ENCODE peak calls at places on chromosomes 6 and 20, in eight cellular contexts. One of them, this sample, is unnamed. For H3K27me3, the result is how much of the 10 kb centered on the place peaks cover.

GRCh38 chr20:542777-543368 is 717 bp downstream of the CSNK2A1 start:
- DNase-seq in PC-3: no peak
- DNase-seq in HCT116: no peak
- DNase-seq in GM23248: peak
- DNase-seq in GM23338: peak
- DNase-seq in SK-N-SH: no peak
- DNase-seq in MM.1S: peak
- DNase-seq in hepatocyte: peak
- DNase-seq in this sample: peak

GRCh38 chr6:138652824-138653223 is 120.7 kb upstream of the CCDC28A start:
- DNase-seq in PC-3: no peak
- DNase-seq in HCT116: no peak
- DNase-seq in GM23248: no peak
- DNase-seq in GM23338: no peak
- DNase-seq in SK-N-SH: no peak
- DNase-seq in MM.1S: no peak
- DNase-seq in hepatocyte: no peak
- DNase-seq in this sample: no peak

GRCh38 chr6:136213853-136214252 is 36.3 kb downstream of the MTFR2 start:
- DNase-seq in PC-3: no peak
- DNase-seq in HCT116: no peak
- DNase-seq in GM23248: no peak
- DNase-seq in GM23338: no peak
- DNase-seq in SK-N-SH: no peak
- DNase-seq in MM.1S: no peak
- DNase-seq in hepatocyte: no peak
- DNase-seq in this sample: no peak

GRCh38 chr6:46985943-46986342 is 56.2 kb downstream of the ADGRF1 start:
- DNase-seq in PC-3: peak
- DNase-seq in HCT116: no peak
- DNase-seq in GM23248: peak
- DNase-seq in GM23338: no peak
- DNase-seq in SK-N-SH: no peak
- DNase-seq in MM.1S: no peak
- DNase-seq in hepatocyte: no peak
- DNase-seq in this sample: no peak

GRCh38 chr20:32327087-32327681 is 30.9 kb upstream of the ASXL1 start:
- DNase-seq in PC-3: no peak
- DNase-seq in HCT116: no peak
- DNase-seq in GM23248: peak
- DNase-seq in GM23338: no peak
- DNase-seq in SK-N-SH: no peak
- DNase-seq in MM.1S: no peak
- DNase-seq in hepatocyte: peak
- DNase-seq in this sample: no peak

GRCh38 chr6:137968901-137969300 is 101.8 kb downstream of the TNFAIP3 start:
- DNase-seq in PC-3: no peak
- DNase-seq in HCT116: no peak
- DNase-seq in GM23248: peak
- DNase-seq in GM23338: no peak
- DNase-seq in SK-N-SH: no peak
- DNase-seq in MM.1S: peak
- DNase-seq in hepatocyte: no peak
- DNase-seq in this sample: no peak

GRCh38 chr20:57306747-57307146 is 22.9 kb upstream of the SPO11 start:
- DNase-seq in PC-3: no peak
- DNase-seq in HCT116: no peak
- DNase-seq in GM23248: no peak
- DNase-seq in GM23338: no peak
- DNase-seq in SK-N-SH: no peak
- DNase-seq in MM.1S: no peak
- DNase-seq in hepatocyte: no peak
- DNase-seq in this sample: no peak

GRCh38 chr6:36209606-36210005 is 13.1 kb downstream of the BRPF3 start:
- DNase-seq in PC-3: no peak
- DNase-seq in HCT116: no peak
- DNase-seq in GM23248: no peak
- DNase-seq in GM23338: no peak
- DNase-seq in SK-N-SH: no peak
- DNase-seq in MM.1S: no peak
- DNase-seq in hepatocyte: no peak
- DNase-seq in this sample: no peak

GRCh38 chr6:144104898-144105487 is 9.6 kb upstream of the SF3B5 start:
- DNase-seq in PC-3: peak
- DNase-seq in HCT116: peak
- DNase-seq in GM23248: peak
- DNase-seq in GM23338: peak
- DNase-seq in SK-N-SH: peak
- DNase-seq in MM.1S: peak
- DNase-seq in hepatocyte: peak
- DNase-seq in this sample: peak

GRCh38 chr6:167276772-167277533 is 14.2 kb upstream of the UNC93A start:
- DNase-seq in PC-3: no peak
- DNase-seq in HCT116: no peak
- DNase-seq in GM23248: no peak
- DNase-seq in GM23338: no peak
- DNase-seq in SK-N-SH: no peak
- DNase-seq in MM.1S: no peak
- DNase-seq in hepatocyte: no peak
- DNase-seq in this sample: no peak

GRCh38 chr6:142803027-142803426 is 141.9 kb downstream of the HIVEP2 start:
- DNase-seq in PC-3: no peak
- DNase-seq in HCT116: no peak
- DNase-seq in GM23248: peak
- DNase-seq in GM23338: no peak
- DNase-seq in SK-N-SH: no peak
- DNase-seq in MM.1S: no peak
- DNase-seq in hepatocyte: no peak
- DNase-seq in this sample: no peak

GRCh38 chr6:144405173-144405572 is 120.0 kb downstream of the UTRN start:
- DNase-seq in PC-3: no peak
- DNase-seq in HCT116: no peak
- DNase-seq in GM23248: no peak
- DNase-seq in GM23338: no peak
- DNase-seq in SK-N-SH: no peak
- DNase-seq in MM.1S: no peak
- DNase-seq in hepatocyte: no peak
- DNase-seq in this sample: no peak

GRCh38 chr6:169420912-169421543 is 167.4 kb upstream of the THBS2 start:
- DNase-seq in PC-3: no peak
- DNase-seq in HCT116: peak
- DNase-seq in GM23248: peak
- DNase-seq in GM23338: peak
- DNase-seq in SK-N-SH: peak
- DNase-seq in MM.1S: peak
- DNase-seq in hepatocyte: peak
- DNase-seq in this sample: peak

GRCh38 chr20:63453029-63453523 is 19.4 kb downstream of the KCNQ2 start:
- DNase-seq in PC-3: peak
- DNase-seq in HCT116: no peak
- DNase-seq in GM23248: no peak
- DNase-seq in GM23338: peak
- DNase-seq in SK-N-SH: peak
- DNase-seq in MM.1S: no peak
- DNase-seq in hepatocyte: no peak
- DNase-seq in this sample: no peak

GRCh38 chr20:36881888-36882287 is 6.0 kb downstream of the TLDC2 start:
- DNase-seq in PC-3: no peak
- DNase-seq in HCT116: no peak
- DNase-seq in GM23248: no peak
- DNase-seq in GM23338: no peak
- DNase-seq in SK-N-SH: no peak
- DNase-seq in MM.1S: no peak
- DNase-seq in hepatocyte: peak
- DNase-seq in this sample: no peak

GRCh38 chr6:155158044-155158843 is 105.6 kb upstream of the CLDN20 start:
- DNase-seq in PC-3: peak
- DNase-seq in HCT116: no peak
- DNase-seq in GM23248: peak
- DNase-seq in GM23338: no peak
- DNase-seq in SK-N-SH: no peak
- DNase-seq in MM.1S: no peak
- DNase-seq in hepatocyte: no peak
- DNase-seq in this sample: no peak

GRCh38 chr20:39661833-39662232 is 699.7 kb downstream of the DHX35 start:
- DNase-seq in PC-3: no peak
- DNase-seq in HCT116: no peak
- DNase-seq in GM23248: peak
- DNase-seq in GM23338: no peak
- DNase-seq in SK-N-SH: no peak
- DNase-seq in MM.1S: peak
- DNase-seq in hepatocyte: peak
- DNase-seq in this sample: no peak

GRCh38 chr6:163489584-163489983 is 75.1 kb downstream of the QKI start:
- DNase-seq in PC-3: peak
- DNase-seq in HCT116: no peak
- DNase-seq in GM23248: peak
- DNase-seq in GM23338: no peak
- DNase-seq in SK-N-SH: no peak
- DNase-seq in MM.1S: no peak
- DNase-seq in hepatocyte: no peak
- DNase-seq in this sample: no peak

GRCh38 chr6:124937645-124938044 is 24.6 kb upstream of the RNF217 start:
- DNase-seq in PC-3: no peak
- DNase-seq in HCT116: no peak
- DNase-seq in GM23248: no peak
- DNase-seq in GM23338: no peak
- DNase-seq in SK-N-SH: no peak
- DNase-seq in MM.1S: no peak
- DNase-seq in hepatocyte: no peak
- DNase-seq in this sample: no peak

DNA sequence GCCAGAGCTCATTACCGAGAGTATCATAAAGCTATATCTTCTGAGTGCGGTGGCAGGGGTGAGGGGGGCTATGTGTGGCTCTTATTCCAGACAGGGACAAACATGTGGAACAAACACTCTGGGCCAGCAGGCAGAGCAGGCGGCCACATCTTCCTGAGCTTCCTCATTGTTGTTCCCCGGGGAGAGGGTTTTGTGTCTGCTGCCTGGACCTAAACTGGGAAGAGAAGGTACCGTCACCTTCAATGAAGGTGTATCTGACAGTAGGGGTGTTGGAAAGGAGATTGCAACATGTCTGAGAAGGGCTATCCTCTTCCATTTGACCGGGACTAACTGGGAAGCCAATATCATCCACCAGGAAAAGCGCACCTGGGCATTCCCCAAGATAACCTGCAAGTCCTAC is 1.6 kb upstream of the TFAP2D start:
- DNase-seq in PC-3: no peak
- DNase-seq in HCT116: no peak
- DNase-seq in GM23248: no peak
- DNase-seq in GM23338: peak
- DNase-seq in SK-N-SH: no peak
- DNase-seq in MM.1S: no peak
- DNase-seq in hepatocyte: no peak
- DNase-seq in this sample: no peak
- H3K27me3 ChIP-seq in PC-3: half or more
- H3K27me3 ChIP-seq in HCT116: under half
- H3K27me3 ChIP-seq in GM23248: under half
- H3K27me3 ChIP-seq in GM23338: half or more
- H3K27me3 ChIP-seq in SK-N-SH: under half
- H3K27me3 ChIP-seq in MM.1S: under half
- H3K27me3 ChIP-seq in hepatocyte: half or more
- H3K27me3 ChIP-seq in this sample: half or more

GRCh38 chr6:159727717-159728440 is 573 bp downstream of the WTAP start:
- DNase-seq in PC-3: peak
- DNase-seq in HCT116: no peak
- DNase-seq in GM23248: peak
- DNase-seq in GM23338: peak
- DNase-seq in SK-N-SH: no peak
- DNase-seq in MM.1S: peak
- DNase-seq in hepatocyte: peak
- DNase-seq in this sample: no peak
- TF ChIP-seq EZH2phosphoT487 in PC-3: no peak
- TF ChIP-seq EZH2phosphoT487 in HCT116: no peak
- TF ChIP-seq EZH2phosphoT487 in GM23248: no peak
- TF ChIP-seq EZH2phosphoT487 in GM23338: no peak
- TF ChIP-seq EZH2phosphoT487 in SK-N-SH: no peak
- TF ChIP-seq EZH2phosphoT487 in MM.1S: no peak
- TF ChIP-seq EZH2phosphoT487 in hepatocyte: no peak
- TF ChIP-seq EZH2phosphoT487 in this sample: no peak

DNA sequence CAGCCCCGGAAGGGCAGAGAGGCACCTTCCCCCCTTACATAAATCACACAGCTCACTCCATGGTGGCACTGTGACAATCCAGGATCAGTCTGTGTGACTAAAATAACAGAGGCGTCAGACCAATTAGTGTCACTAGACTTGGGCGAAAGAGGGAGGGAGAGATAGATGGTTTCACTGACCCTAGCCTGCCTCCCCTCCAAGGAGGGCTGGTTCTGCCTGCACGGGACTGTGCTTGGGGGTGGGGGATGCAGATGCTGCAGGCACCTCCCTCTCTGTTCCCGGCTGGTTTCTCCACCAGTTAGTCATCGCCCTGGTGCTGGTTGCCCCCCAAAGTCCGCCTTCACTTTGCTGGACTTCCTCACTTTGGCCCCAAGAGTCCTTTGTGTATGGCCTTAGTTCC is 17.9 kb downstream of the CCDC167 start:
- DNase-seq in PC-3: no peak
- DNase-seq in HCT116: no peak
- DNase-seq in GM23248: no peak
- DNase-seq in GM23338: no peak
- DNase-seq in SK-N-SH: no peak
- DNase-seq in MM.1S: no peak
- DNase-seq in hepatocyte: no peak
- DNase-seq in this sample: no peak
- H3K27me3 ChIP-seq in PC-3: under half
- H3K27me3 ChIP-seq in HCT116: under half
- H3K27me3 ChIP-seq in GM23248: under half
- H3K27me3 ChIP-seq in GM23338: under half
- H3K27me3 ChIP-seq in SK-N-SH: under half
- H3K27me3 ChIP-seq in MM.1S: under half
- H3K27me3 ChIP-seq in hepatocyte: under half
- H3K27me3 ChIP-seq in this sample: under half

DNA sequence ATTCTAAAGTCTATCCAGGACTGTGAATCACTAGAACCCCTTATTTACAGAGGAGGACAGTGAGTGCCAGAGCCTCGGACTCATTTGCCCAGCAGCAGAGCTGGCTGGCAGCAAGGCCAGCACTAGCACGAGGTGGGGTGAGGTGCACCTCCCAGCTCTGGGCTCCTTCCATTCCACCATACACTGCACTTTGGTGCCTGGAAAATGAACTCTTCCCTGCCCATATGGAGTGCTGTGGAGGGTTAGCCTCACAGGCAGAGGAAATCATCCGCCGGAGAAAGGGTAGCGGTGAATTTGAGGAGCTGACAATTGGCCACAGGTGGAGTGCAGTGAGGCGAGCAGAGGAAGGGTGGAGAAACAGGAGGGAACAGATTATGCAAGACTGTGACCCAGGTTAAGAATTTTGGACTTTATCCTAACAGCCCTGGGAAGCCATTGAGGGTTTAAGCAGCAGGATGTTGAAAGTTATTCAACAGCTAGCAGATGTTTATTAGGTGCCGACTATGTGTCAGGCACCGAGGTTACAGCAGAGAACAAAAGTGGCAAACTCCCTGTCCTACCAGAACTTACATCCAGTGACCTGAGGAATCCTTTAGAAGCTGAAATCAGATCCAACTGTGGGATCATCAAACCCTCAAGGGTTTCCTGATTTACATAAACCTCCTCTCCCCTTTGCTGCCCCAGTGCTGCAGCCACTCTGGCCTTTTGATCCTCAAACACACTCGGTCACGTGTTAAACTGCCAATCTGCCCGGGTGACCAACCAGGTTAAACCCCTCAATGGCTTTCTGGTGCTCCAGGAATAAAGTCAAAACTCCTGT is 6.2 kb downstream of the TRIM26 start:
- DNase-seq in PC-3: no peak
- DNase-seq in HCT116: no peak
- DNase-seq in GM23248: peak
- DNase-seq in GM23338: peak
- DNase-seq in SK-N-SH: no peak
- DNase-seq in MM.1S: no peak
- DNase-seq in hepatocyte: peak
- DNase-seq in this sample: peak
- TF ChIP-seq EZH2phosphoT487 in PC-3: no peak
- TF ChIP-seq EZH2phosphoT487 in HCT116: no peak
- TF ChIP-seq EZH2phosphoT487 in GM23248: no peak
- TF ChIP-seq EZH2phosphoT487 in GM23338: no peak
- TF ChIP-seq EZH2phosphoT487 in SK-N-SH: no peak
- TF ChIP-seq EZH2phosphoT487 in MM.1S: no peak
- TF ChIP-seq EZH2phosphoT487 in hepatocyte: no peak
- TF ChIP-seq EZH2phosphoT487 in this sample: no peak